ENCODE peak calls at places on chromosomes 7 and 10, in seven cellular contexts. One of them, this sample, is unnamed.

GRCh38 chr10:82136103-82136502 is 261.1 kb downstream of the NRG3 start:
- DNase-seq in stimulated activated CD8-positive, alpha-beta memory T cell treated with anti-CD3 and anti-CD28 coated beads, Interleukin-15, amount 100 ng/mL, for 4 hours: no peak
- DNase-seq in T-cell: no peak
- DNase-seq in mucosa of descending colon: no peak
- DNase-seq in heart left ventricle: no peak
- DNase-seq in non-pigmented ciliary epithelial cell: no peak
- DNase-seq in HuH-7.5: no peak
- DNase-seq in this sample: no peak

GRCh38 chr7:44059219-44060090 is 5.9 kb downstream of the PGAM2 start:
- DNase-seq in non-pigmented ciliary epithelial cell: no peak
- DNase-seq in heart left ventricle: no peak
- DNase-seq in stimulated activated CD8-positive, alpha-beta memory T cell treated with anti-CD3 and anti-CD28 coated beads, Interleukin-15, amount 100 ng/mL, for 4 hours: no peak
- DNase-seq in T-cell: no peak
- DNase-seq in mucosa of descending colon: no peak
- DNase-seq in HuH-7.5: no peak
- DNase-seq in this sample: no peak

GRCh38 chr10:125396651-125397050 is 236.3 kb upstream of the CTBP2 start:
- DNase-seq in non-pigmented ciliary epithelial cell: no peak
- DNase-seq in heart left ventricle: no peak
- DNase-seq in mucosa of descending colon: no peak
- DNase-seq in stimulated activated CD8-positive, alpha-beta memory T cell treated with anti-CD3 and anti-CD28 coated beads, Interleukin-15, amount 100 ng/mL, for 4 hours: no peak
- DNase-seq in T-cell: no peak
- DNase-seq in HuH-7.5: no peak
- DNase-seq in this sample: no peak

GRCh38 chr7:88147949-88148348 is 71.9 kb downstream of the SRI start:
- DNase-seq in T-cell: no peak
- DNase-seq in stimulated activated CD8-positive, alpha-beta memory T cell treated with anti-CD3 and anti-CD28 coated beads, Interleukin-15, amount 100 ng/mL, for 4 hours: no peak
- DNase-seq in non-pigmented ciliary epithelial cell: no peak
- DNase-seq in mucosa of descending colon: no peak
- DNase-seq in HuH-7.5: no peak
- DNase-seq in heart left ventricle: no peak
- DNase-seq in this sample: no peak

GRCh38 chr10:109529258-109529657 is 394.1 kb downstream of the XPNPEP1 start:
- DNase-seq in mucosa of descending colon: no peak
- DNase-seq in T-cell: no peak
- DNase-seq in non-pigmented ciliary epithelial cell: no peak
- DNase-seq in heart left ventricle: no peak
- DNase-seq in stimulated activated CD8-positive, alpha-beta memory T cell treated with anti-CD3 and anti-CD28 coated beads, Interleukin-15, amount 100 ng/mL, for 4 hours: no peak
- DNase-seq in HuH-7.5: no peak
- DNase-seq in this sample: no peak

GRCh38 chr7:155844526-155844925 is 32.3 kb upstream of the SHH start:
- DNase-seq in mucosa of descending colon: no peak
- DNase-seq in stimulated activated CD8-positive, alpha-beta memory T cell treated with anti-CD3 and anti-CD28 coated beads, Interleukin-15, amount 100 ng/mL, for 4 hours: no peak
- DNase-seq in heart left ventricle: no peak
- DNase-seq in HuH-7.5: no peak
- DNase-seq in T-cell: no peak
- DNase-seq in non-pigmented ciliary epithelial cell: no peak
- DNase-seq in this sample: peak

GRCh38 chr10:97020452-97021400 is 165.0 kb downstream of the SLIT1 start:
- DNase-seq in mucosa of descending colon: no peak
- DNase-seq in HuH-7.5: no peak
- DNase-seq in heart left ventricle: peak
- DNase-seq in non-pigmented ciliary epithelial cell: no peak
- DNase-seq in stimulated activated CD8-positive, alpha-beta memory T cell treated with anti-CD3 and anti-CD28 coated beads, Interleukin-15, amount 100 ng/mL, for 4 hours: no peak
- DNase-seq in T-cell: no peak
- DNase-seq in this sample: peak

GRCh38 chr7:106704000-106704840 is 43.3 kb upstream of the CCDC71L start:
- DNase-seq in HuH-7.5: no peak
- DNase-seq in heart left ventricle: no peak
- DNase-seq in mucosa of descending colon: no peak
- DNase-seq in stimulated activated CD8-positive, alpha-beta memory T cell treated with anti-CD3 and anti-CD28 coated beads, Interleukin-15, amount 100 ng/mL, for 4 hours: no peak
- DNase-seq in T-cell: peak
- DNase-seq in non-pigmented ciliary epithelial cell: no peak
- DNase-seq in this sample: no peak

GRCh38 chr7:55641273-55641691 is 69.0 kb upstream of the VOPP1 start:
- DNase-seq in non-pigmented ciliary epithelial cell: peak
- DNase-seq in stimulated activated CD8-positive, alpha-beta memory T cell treated with anti-CD3 and anti-CD28 coated beads, Interleukin-15, amount 100 ng/mL, for 4 hours: peak
- DNase-seq in T-cell: peak
- DNase-seq in mucosa of descending colon: no peak
- DNase-seq in HuH-7.5: peak
- DNase-seq in heart left ventricle: peak
- DNase-seq in this sample: no peak

GRCh38 chr7:25642849-25643248 is 414.6 kb upstream of the NPVF start:
- DNase-seq in stimulated activated CD8-positive, alpha-beta memory T cell treated with anti-CD3 and anti-CD28 coated beads, Interleukin-15, amount 100 ng/mL, for 4 hours: no peak
- DNase-seq in mucosa of descending colon: no peak
- DNase-seq in T-cell: no peak
- DNase-seq in heart left ventricle: no peak
- DNase-seq in HuH-7.5: no peak
- DNase-seq in non-pigmented ciliary epithelial cell: no peak
- DNase-seq in this sample: no peak

GRCh38 chr7:114302858-114303257 is 111.8 kb upstream of the FOXP2 start:
- DNase-seq in stimulated activated CD8-positive, alpha-beta memory T cell treated with anti-CD3 and anti-CD28 coated beads, Interleukin-15, amount 100 ng/mL, for 4 hours: no peak
- DNase-seq in T-cell: no peak
- DNase-seq in non-pigmented ciliary epithelial cell: no peak
- DNase-seq in heart left ventricle: no peak
- DNase-seq in HuH-7.5: no peak
- DNase-seq in mucosa of descending colon: no peak
- DNase-seq in this sample: no peak

GRCh38 chr10:78844956-78845355 is 223.8 kb upstream of the ZMIZ1 start:
- DNase-seq in T-cell: no peak
- DNase-seq in stimulated activated CD8-positive, alpha-beta memory T cell treated with anti-CD3 and anti-CD28 coated beads, Interleukin-15, amount 100 ng/mL, for 4 hours: no peak
- DNase-seq in HuH-7.5: no peak
- DNase-seq in non-pigmented ciliary epithelial cell: no peak
- DNase-seq in heart left ventricle: no peak
- DNase-seq in mucosa of descending colon: no peak
- DNase-seq in this sample: no peak

GRCh38 chr10:102675887-102676616 is 31.8 kb downstream of the TRIM8 start:
- DNase-seq in stimulated activated CD8-positive, alpha-beta memory T cell treated with anti-CD3 and anti-CD28 coated beads, Interleukin-15, amount 100 ng/mL, for 4 hours: no peak
- DNase-seq in non-pigmented ciliary epithelial cell: peak
- DNase-seq in HuH-7.5: no peak
- DNase-seq in T-cell: peak
- DNase-seq in mucosa of descending colon: no peak
- DNase-seq in heart left ventricle: no peak
- DNase-seq in this sample: no peak